ENCODE peak calls at places on chromosomes 4 and X, in six cellular contexts. One of them, this sample, is unnamed.

GRCh38 chrX:49209434-49210251 is 9.7 kb upstream of the SYP start:
- DNase-seq in mesothelial cell of epicardium: no peak
- DNase-seq in A549: no peak
- DNase-seq in right cardiac atrium: no peak
- DNase-seq in NCI-H2171 treated with DMSO at 0.1 percent for 48 hours: peak; percentile 76
- DNase-seq in A172: no peak
- DNase-seq in this sample: no peak

GRCh38 chrX:49053223-49054072 is 5.4 kb upstream of the CCDC120 start:
- DNase-seq in mesothelial cell of epicardium: peak; percentile 60
- DNase-seq in A172: no peak
- DNase-seq in A549: peak; percentile 71
- DNase-seq in right cardiac atrium: peak; percentile 88
- DNase-seq in NCI-H2171 treated with DMSO at 0.1 percent for 48 hours: peak; percentile 72
- DNase-seq in this sample: no peak

GRCh38 chr4:8396762-8397406 is 43.6 kb downstream of the ACOX3 start:
- DNase-seq in NCI-H2171 treated with DMSO at 0.1 percent for 48 hours: no peak
- DNase-seq in A549: no peak
- DNase-seq in A172: no peak
- DNase-seq in mesothelial cell of epicardium: no peak
- DNase-seq in right cardiac atrium: peak; percentile 53
- DNase-seq in this sample: no peak

GRCh38 chr4:86841309-86841708 is 7.9 kb downstream of the SLC10A6 start:
- DNase-seq in A549: no peak
- DNase-seq in A172: no peak
- DNase-seq in mesothelial cell of epicardium: no peak
- DNase-seq in right cardiac atrium: no peak
- DNase-seq in NCI-H2171 treated with DMSO at 0.1 percent for 48 hours: no peak
- DNase-seq in this sample: no peak

GRCh38 chr4:128528793-128529553 is 241.4 kb upstream of the PGRMC2 start:
- DNase-seq in NCI-H2171 treated with DMSO at 0.1 percent for 48 hours: no peak
- DNase-seq in A549: peak; percentile 95
- DNase-seq in A172: peak; percentile 98
- DNase-seq in mesothelial cell of epicardium: no peak
- DNase-seq in right cardiac atrium: no peak
- DNase-seq in this sample: peak; percentile 90

GRCh38 chr4:140884431-140885058 is 128.4 kb upstream of the TBC1D9 start:
- DNase-seq in A549: peak; percentile 67
- DNase-seq in mesothelial cell of epicardium: no peak
- DNase-seq in NCI-H2171 treated with DMSO at 0.1 percent for 48 hours: peak; percentile 63
- DNase-seq in A172: peak; percentile 72
- DNase-seq in right cardiac atrium: peak; percentile 44
- DNase-seq in this sample: peak; percentile 68

GRCh38 chrX:54494970-54495813 is 842 bp downstream of the FGD1 start:
- DNase-seq in A549: peak; percentile 20
- DNase-seq in NCI-H2171 treated with DMSO at 0.1 percent for 48 hours: no peak
- DNase-seq in right cardiac atrium: peak; percentile 71
- DNase-seq in mesothelial cell of epicardium: no peak
- DNase-seq in A172: no peak
- DNase-seq in this sample: no peak

GRCh38 chr4:41656572-41657301 is 91.8 kb downstream of the PHOX2B start:
- DNase-seq in A172: no peak
- DNase-seq in mesothelial cell of epicardium: no peak
- DNase-seq in NCI-H2171 treated with DMSO at 0.1 percent for 48 hours: no peak
- DNase-seq in A549: no peak
- DNase-seq in right cardiac atrium: no peak
- DNase-seq in this sample: no peak

GRCh38 chr4:25223770-25224375 is 10.0 kb upstream of the PI4K2B start:
- DNase-seq in A172: peak; percentile 44
- DNase-seq in NCI-H2171 treated with DMSO at 0.1 percent for 48 hours: peak; percentile 35
- DNase-seq in A549: peak; percentile 61
- DNase-seq in mesothelial cell of epicardium: no peak
- DNase-seq in right cardiac atrium: no peak
- DNase-seq in this sample: no peak

GRCh38 chrX:74461384-74461783 is 40.1 kb downstream of the SLC16A2 start:
- DNase-seq in A549: no peak
- DNase-seq in mesothelial cell of epicardium: no peak
- DNase-seq in right cardiac atrium: no peak
- DNase-seq in A172: no peak
- DNase-seq in NCI-H2171 treated with DMSO at 0.1 percent for 48 hours: no peak
- DNase-seq in this sample: no peak

GRCh38 chr4:94856030-94856429 is 98.3 kb downstream of the BMPR1B start:
- DNase-seq in A172: no peak
- DNase-seq in NCI-H2171 treated with DMSO at 0.1 percent for 48 hours: no peak
- DNase-seq in right cardiac atrium: no peak
- DNase-seq in mesothelial cell of epicardium: no peak
- DNase-seq in A549: no peak
- DNase-seq in this sample: no peak

GRCh38 chrX:134599173-134599914 is 58.9 kb downstream of the PLAC1 start:
- DNase-seq in mesothelial cell of epicardium: no peak
- DNase-seq in NCI-H2171 treated with DMSO at 0.1 percent for 48 hours: no peak
- DNase-seq in right cardiac atrium: no peak
- DNase-seq in A172: no peak
- DNase-seq in A549: no peak
- DNase-seq in this sample: peak; percentile 34

GRCh38 chrX:28391528-28391927 is 195.7 kb upstream of the IL1RAPL1 start:
- DNase-seq in NCI-H2171 treated with DMSO at 0.1 percent for 48 hours: no peak
- DNase-seq in A172: peak; percentile 45
- DNase-seq in mesothelial cell of epicardium: no peak
- DNase-seq in A549: no peak
- DNase-seq in right cardiac atrium: no peak
- DNase-seq in this sample: peak; percentile 3

GRCh38 chrX:119343856-119344255 is 55.3 kb upstream of the SLC25A43 start:
- DNase-seq in A549: peak; percentile 4
- DNase-seq in mesothelial cell of epicardium: no peak
- DNase-seq in right cardiac atrium: no peak
- DNase-seq in NCI-H2171 treated with DMSO at 0.1 percent for 48 hours: no peak
- DNase-seq in A172: no peak
- DNase-seq in this sample: no peak

GRCh38 chrX:103063918-103064434 is at the start of gene BEX1:
- DNase-seq in A549: no peak
- DNase-seq in NCI-H2171 treated with DMSO at 0.1 percent for 48 hours: peak; percentile 87
- DNase-seq in A172: peak; percentile 32
- DNase-seq in mesothelial cell of epicardium: no peak
- DNase-seq in right cardiac atrium: peak; percentile 70
- DNase-seq in this sample: peak; percentile 63

GRCh38 chrX:27987862-27988646 is 6.8 kb upstream of the DCAF8L1 start:
- DNase-seq in A549: no peak
- DNase-seq in right cardiac atrium: no peak
- DNase-seq in A172: no peak
- DNase-seq in NCI-H2171 treated with DMSO at 0.1 percent for 48 hours: no peak
- DNase-seq in mesothelial cell of epicardium: no peak
- DNase-seq in this sample: no peak

GRCh38 chr4:55409468-55410171 is 13.9 kb downstream of the TMEM165 start:
- DNase-seq in NCI-H2171 treated with DMSO at 0.1 percent for 48 hours: no peak
- DNase-seq in mesothelial cell of epicardium: no peak
- DNase-seq in A172: peak; percentile 47
- DNase-seq in A549: no peak
- DNase-seq in right cardiac atrium: no peak
- DNase-seq in this sample: peak; percentile 14

GRCh38 chrX:46034868-46035267 is 510.4 kb downstream of the ZNF674 start:
- DNase-seq in A172: no peak
- DNase-seq in NCI-H2171 treated with DMSO at 0.1 percent for 48 hours: no peak
- DNase-seq in right cardiac atrium: no peak
- DNase-seq in A549: no peak
- DNase-seq in mesothelial cell of epicardium: no peak
- DNase-seq in this sample: no peak

GRCh38 chr4:68984947-68985346 is 33.3 kb upstream of the UGT2A3 start:
- DNase-seq in mesothelial cell of epicardium: no peak
- DNase-seq in A172: no peak
- DNase-seq in right cardiac atrium: no peak
- DNase-seq in A549: no peak
- DNase-seq in NCI-H2171 treated with DMSO at 0.1 percent for 48 hours: no peak
- DNase-seq in this sample: no peak

GRCh38 chr4:157121396-157121795 is 45.4 kb downstream of the GLRB start:
- DNase-seq in right cardiac atrium: no peak
- DNase-seq in A549: no peak
- DNase-seq in mesothelial cell of epicardium: no peak
- DNase-seq in A172: no peak
- DNase-seq in NCI-H2171 treated with DMSO at 0.1 percent for 48 hours: no peak
- DNase-seq in this sample: no peak

GRCh38 chr4:15649914-15650545 is 5.1 kb downstream of the FBXL5 start:
- DNase-seq in mesothelial cell of epicardium: no peak
- DNase-seq in A172: peak; percentile 62
- DNase-seq in right cardiac atrium: no peak
- DNase-seq in NCI-H2171 treated with DMSO at 0.1 percent for 48 hours: peak; percentile 46
- DNase-seq in A549: peak; percentile 65
- DNase-seq in this sample: peak; percentile 75

GRCh38 chr4:66906314-66906713 is 639.0 kb downstream of the CENPC start:
- DNase-seq in right cardiac atrium: no peak
- DNase-seq in mesothelial cell of epicardium: no peak
- DNase-seq in A549: no peak
- DNase-seq in NCI-H2171 treated with DMSO at 0.1 percent for 48 hours: peak; percentile 94
- DNase-seq in A172: no peak
- DNase-seq in this sample: no peak

GRCh38 chr4:164894725-164895124 is 17.7 kb downstream of the APELA start:
- DNase-seq in NCI-H2171 treated with DMSO at 0.1 percent for 48 hours: no peak
- DNase-seq in mesothelial cell of epicardium: no peak
- DNase-seq in right cardiac atrium: no peak
- DNase-seq in A172: no peak
- DNase-seq in A549: no peak
- DNase-seq in this sample: no peak

GRCh38 chr4:177041356-177041755 is 248.6 kb upstream of the VEGFC start:
- DNase-seq in right cardiac atrium: no peak
- DNase-seq in mesothelial cell of epicardium: no peak
- DNase-seq in A549: no peak
- DNase-seq in A172: no peak
- DNase-seq in NCI-H2171 treated with DMSO at 0.1 percent for 48 hours: no peak
- DNase-seq in this sample: no peak

GRCh38 chr4:3639613-3640586 is 107.7 kb upstream of the LRPAP1 start:
- DNase-seq in NCI-H2171 treated with DMSO at 0.1 percent for 48 hours: no peak
- DNase-seq in A549: no peak
- DNase-seq in mesothelial cell of epicardium: no peak
- DNase-seq in A172: no peak
- DNase-seq in right cardiac atrium: no peak
- DNase-seq in this sample: no peak

GRCh38 chr4:27524224-27524623 is 663.6 kb downstream of the STIM2 start:
- DNase-seq in NCI-H2171 treated with DMSO at 0.1 percent for 48 hours: no peak
- DNase-seq in A172: no peak
- DNase-seq in right cardiac atrium: no peak
- DNase-seq in A549: no peak
- DNase-seq in mesothelial cell of epicardium: no peak
- DNase-seq in this sample: no peak

GRCh38 chrX:129823115-129823514 is 20.6 kb downstream of the ZDHHC9 start:
- DNase-seq in NCI-H2171 treated with DMSO at 0.1 percent for 48 hours: peak; percentile 3
- DNase-seq in mesothelial cell of epicardium: no peak
- DNase-seq in A549: peak; percentile 58
- DNase-seq in A172: no peak
- DNase-seq in right cardiac atrium: no peak
- DNase-seq in this sample: peak; percentile 35

GRCh38 chr4:39621582-39621981 is 17.1 kb downstream of the SMIM14 start:
- DNase-seq in A172: peak; percentile 79
- DNase-seq in mesothelial cell of epicardium: no peak
- DNase-seq in right cardiac atrium: no peak
- DNase-seq in A549: peak; percentile 90
- DNase-seq in NCI-H2171 treated with DMSO at 0.1 percent for 48 hours: no peak
- DNase-seq in this sample: peak; percentile 96

GRCh38 chr4:155040031-155040430 is 168.4 kb upstream of the NPY2R start:
- DNase-seq in A549: no peak
- DNase-seq in right cardiac atrium: no peak
- DNase-seq in mesothelial cell of epicardium: no peak
- DNase-seq in A172: no peak
- DNase-seq in NCI-H2171 treated with DMSO at 0.1 percent for 48 hours: no peak
- DNase-seq in this sample: no peak